ENCODE peak calls at places on chromosomes 7 and 10, in seven cellular contexts. B, R, P, V, T, G and U are unnamed samples.

GRCh38 chr7:120813546-120813945 is 44.4 kb downstream of the TSPAN12 start:
- DNase-seq in R (no peak), T (no peak), B (no peak), V (no peak), G (no peak), P (no peak), U (no peak)

GRCh38 chr10:66860376-66860945 is 65.4 kb upstream of the LRRTM3 start:
- DNase-seq in R (no peak), G (no peak), P (no peak), V (no peak), B (no peak), T (no peak), U (no peak)

GRCh38 chr10:49183596-49184542 is 4.3 kb downstream of the TMEM273 start:
- DNase-seq in G (no peak), P (no peak), V (no peak), T (no peak), B (peak), R (no peak), U (no peak)

GRCh38 chr10:124296121-124296812 is 122.5 kb downstream of the OAT start:
- DNase-seq in B (no peak), G (no peak), V (no peak), R (no peak), T (no peak), P (no peak), U (no peak)

GRCh38 chr7:73986158-73986631 is 41.8 kb upstream of the ELN start:
- DNase-seq in B (peak), P (no peak), G (no peak), R (no peak), T (no peak), V (no peak), U (no peak)

GRCh38 chr10:43308986-43309385 is 42.1 kb upstream of the RASGEF1A start:
- DNase-seq in P (no peak), V (no peak), G (no peak), R (no peak), T (no peak), B (no peak), U (no peak)

GRCh38 chr7:105830405-105831218 is 45.8 kb downstream of the ATXN7L1 start:
- DNase-seq in B (no peak), G (no peak), V (no peak), T (peak), P (no peak), R (peak), U (no peak)

GRCh38 chr7:22561356-22561755 is 61.4 kb upstream of the STEAP1B start:
- DNase-seq in P (no peak), G (peak), R (peak), T (peak), B (peak), V (no peak), U (no peak)

GRCh38 chr10:95840681-95841080 is 67.1 kb upstream of the CC2D2B start:
- DNase-seq in G (no peak), R (no peak), B (no peak), P (no peak), V (no peak), T (no peak), U (no peak)

GRCh38 chr10:79063071-79063491 is 5.7 kb upstream of the ZMIZ1 start:
- DNase-seq in P (no peak), G (no peak), V (no peak), B (peak), T (no peak), R (no peak), U (no peak)

GRCh38 chr10:114437456-114438292 is 33.4 kb upstream of the AFAP1L2 start:
- DNase-seq in T (no peak), B (no peak), V (no peak), R (peak), G (no peak), P (no peak), U (no peak)

GRCh38 chr10:103104721-103105120 is 88.4 kb downstream of the NT5C2 start:
- DNase-seq in R (no peak), P (no peak), T (no peak), V (no peak), B (no peak), G (no peak), U (no peak)

GRCh38 chr10:3635248-3635647 is 149.8 kb downstream of the KLF6 start:
- DNase-seq in B (no peak), G (no peak), T (no peak), P (no peak), R (no peak), V (no peak), U (no peak)

GRCh38 chr7:136114966-136115762 is 138.0 kb upstream of the MTPN start:
- DNase-seq in P (no peak), B (peak), V (peak), G (no peak), R (peak), T (peak), U (no peak)

GRCh38 chr7:156897673-156898072 is 4.7 kb upstream of the LMBR1 start:
- DNase-seq in V (no peak), B (no peak), G (no peak), T (peak), P (no peak), R (peak), U (no peak)

GRCh38 chr10:35336921-35337741 is 822 bp downstream of the CCNY start:
- DNase-seq in B (peak), R (peak), T (peak), V (peak), P (no peak), G (peak), U (no peak)

GRCh38 chr7:50544992-50545391 is 20.2 kb downstream of the DDC start:
- DNase-seq in R (no peak), V (no peak), B (no peak), T (no peak), G (no peak), P (no peak), U (no peak)

GRCh38 chr7:155874010-155874409 is 61.7 kb upstream of the SHH start:
- DNase-seq in P (no peak), G (peak), R (no peak), B (no peak), V (no peak), T (no peak), U (no peak)

GRCh38 chr7:28582226-28582625 is 169.9 kb downstream of the CREB5 start:
- DNase-seq in P (no peak), R (no peak), B (no peak), G (no peak), T (no peak), V (no peak), U (no peak)

GRCh38 chr7:8389898-8390642 is 43.3 kb upstream of the NXPH1 start:
- DNase-seq in T (peak), P (no peak), V (no peak), R (peak), G (no peak), B (peak), U (no peak)

GRCh38 chr7:90916319-90916718 is 320.2 kb downstream of the CDK14 start:
- DNase-seq in B (no peak), T (no peak), R (no peak), P (no peak), V (no peak), G (no peak), U (no peak)

GRCh38 chr10:86191166-86191565 is 175.4 kb downstream of the GRID1 start:
- DNase-seq in T (no peak), R (no peak), P (no peak), V (no peak), G (no peak), B (no peak), U (no peak)

GRCh38 chr10:6349846-6350245 is 147.1 kb downstream of the PFKFB3 start:
- DNase-seq in B (no peak), V (no peak), G (no peak), P (no peak), T (no peak), R (no peak), U (no peak)